ENCODE peak calls at places on chromosomes 6 and 20, in nine cellular contexts. F is fibroblast of lung; J is MM.1S; Y is body of pancreas; S is CD8-positive, alpha-beta memory T cell; Z is cardiac muscle cell; R is left lung; H is right cardiac atrium; N is gastrocnemius medialis. X is an unnamed sample. For H3K4me1, the result is how much of the 10 kb centered on the place peaks cover.

GRCh38 chr6:80639243-80639642 is 532.8 kb downstream of the BCKDHB start:
- DNase-seq in F (peak), J (no peak), Y (no peak), S (no peak), Z (no peak), R (no peak), H (no peak), N (no peak), X (no peak)

GRCh38 chr6:121890307-121890910 is 455.0 kb downstream of the GJA1 start:
- DNase-seq in F (no peak), J (no peak), Y (no peak), S (no peak), Z (no peak), R (no peak), H (no peak), N (no peak), X (no peak)

GRCh38 chr6:139753198-139753861 is 378.9 kb upstream of the CITED2 start:
- DNase-seq in F (peak), J (no peak), Y (no peak), S (no peak), Z (peak), R (no peak), H (no peak), N (no peak), X (peak)

GRCh38 chr6:111918825-111919224 is 45.6 kb upstream of the FYN start:
- DNase-seq in F (peak), J (no peak), Y (no peak), S (no peak), Z (peak), R (no peak), H (peak), N (peak), X (no peak)

GRCh38 chr20:61166324-61166723 is 85.7 kb upstream of the CDH4 start:
- DNase-seq in F (peak), J (no peak), Y (no peak), S (no peak), Z (no peak), R (no peak), H (no peak), N (no peak), X (peak)

GRCh38 chr6:31778999-31779885 is 2.1 kb upstream of the VWA7 start:
- DNase-seq in F (no peak), J (no peak), Y (no peak), S (no peak), Z (no peak), R (peak), H (no peak), N (no peak), X (no peak)

GRCh38 chr6:157574851-157575424 is 193.9 kb downstream of the ZDHHC14 start:
- DNase-seq in F (no peak), J (no peak), Y (peak), S (no peak), Z (no peak), R (no peak), H (no peak), N (peak), X (no peak)

GRCh38 chr6:3899061-3899460 is 49.9 kb downstream of the FAM50B start:
- DNase-seq in F (no peak), J (no peak), Y (no peak), S (no peak), Z (no peak), R (no peak), H (no peak), N (peak), X (no peak)

GRCh38 chr20:20699144-20699543 is 13.3 kb downstream of the RALGAPA2 start:
- DNase-seq in F (no peak), J (no peak), Y (no peak), S (no peak), Z (no peak), R (no peak), H (no peak), N (no peak), X (peak)

GRCh38 chr20:29790510-29790909 is 1467.0 kb upstream of the DEFB115 start:
- DNase-seq in F (no peak), J (no peak), Y (no peak), S (no peak), Z (no peak), R (no peak), H (no peak), N (no peak), X (no peak)

GRCh38 chr20:49810491-49811190 is 2.0 kb upstream of the SLC9A8 start:
- DNase-seq in F (no peak), J (no peak), Y (no peak), S (no peak), Z (no peak), R (no peak), H (no peak), N (no peak), X (no peak)

GRCh38 chr20:2981646-2982045 is 61.8 kb upstream of the GNRH2 start:
- DNase-seq in F (no peak), J (no peak), Y (no peak), S (no peak), Z (no peak), R (no peak), H (no peak), N (no peak), X (no peak)

GRCh38 chr6:26087284-26088115 is at the start of gene HFE:
- DNase-seq in F (peak), J (no peak), Y (peak), S (peak), Z (peak), R (peak), H (peak), N (peak), X (peak)

GRCh38 chr6:34115396-34116314 is 30.2 kb downstream of the GRM4 start:
- DNase-seq in F (peak), J (peak), Y (no peak), S (peak), Z (peak), R (no peak), H (no peak), N (no peak), X (peak)

GRCh38 chr6:106789436-106790145 is 160.2 kb downstream of the QRSL1 start:
- DNase-seq in F (peak), J (no peak), Y (no peak), S (no peak), Z (no peak), R (no peak), H (no peak), N (no peak), X (no peak)

GRCh38 chr6:170423030-170423429 is 116.5 kb downstream of the FAM120B start:
- DNase-seq in F (no peak), J (no peak), Y (no peak), S (no peak), Z (no peak), R (peak), H (no peak), N (no peak), X (no peak)

GRCh38 chr20:58639182-58640146 is 11.6 kb upstream of the STX16 start:
- DNase-seq in F (no peak), J (no peak), Y (no peak), S (no peak), Z (no peak), R (no peak), H (no peak), N (no peak), X (no peak)

GRCh38 chr6:167791036-167791779 is 35.5 kb upstream of the AFDN start:
- DNase-seq in F (no peak), J (no peak), Y (peak), S (no peak), Z (peak), R (no peak), H (no peak), N (no peak), X (peak)

GRCh38 chr6:20186981-20187380 is 25.3 kb downstream of the MBOAT1 start:
- DNase-seq in F (peak), J (no peak), Y (no peak), S (no peak), Z (no peak), R (no peak), H (no peak), N (no peak), X (peak)

GRCh38 chr6:111871725-111872520 is 1.3 kb downstream of the FYN start:
- DNase-seq in F (peak), J (no peak), Y (no peak), S (no peak), Z (peak), R (peak), H (peak), N (no peak), X (peak)

GRCh38 chr6:162943369-162943768 is 215.6 kb downstream of the PACRG start:
- DNase-seq in F (no peak), J (no peak), Y (no peak), S (no peak), Z (no peak), R (peak), H (no peak), N (no peak), X (no peak)

GRCh38 chr6:156848533-156848932 is 71.4 kb downstream of the ARID1B start:
- DNase-seq in F (peak), J (no peak), Y (no peak), S (no peak), Z (peak), R (no peak), H (peak), N (peak), X (no peak)

GRCh38 chr6:47130086-47130485 is 88.0 kb upstream of the ADGRF1 start:
- DNase-seq in F (no peak), J (no peak), Y (no peak), S (no peak), Z (no peak), R (no peak), H (no peak), N (no peak), X (no peak)

GRCh38 chr6:116764961-116765841 is at the start of gene FAM162B:
- DNase-seq in F (peak), J (no peak), Y (no peak), S (no peak), Z (peak), R (peak), H (peak), N (peak), X (peak)

GRCh38 chr20:32823737-32824588 is 4.2 kb downstream of the MAPRE1 start:
- DNase-seq in F (peak), J (no peak), Y (no peak), S (no peak), Z (peak), R (no peak), H (no peak), N (no peak), X (peak)

GRCh38 chr20:52536040-52536439 is 344.5 kb upstream of the ZFP64 start:
- DNase-seq in F (no peak), J (no peak), Y (no peak), S (no peak), Z (no peak), R (no peak), H (no peak), N (no peak), X (no peak)

GRCh38 chr20:48739395-48740268 is 88.2 kb downstream of the PREX1 start:
- DNase-seq in F (no peak), J (no peak), Y (no peak), S (no peak), Z (no peak), R (no peak), H (no peak), N (no peak), X (no peak)

GRCh38 chr6:18533793-18534192 is 146.6 kb downstream of the RNF144B start:
- DNase-seq in F (no peak), J (no peak), Y (no peak), S (no peak), Z (no peak), R (no peak), H (no peak), N (no peak), X (no peak)

GRCh38 chr20:14780508-14780907 is 443.1 kb upstream of the FLRT3 start:
- DNase-seq in F (no peak), J (no peak), Y (no peak), S (no peak), Z (no peak), R (no peak), H (no peak), N (no peak), X (no peak)

DNA sequence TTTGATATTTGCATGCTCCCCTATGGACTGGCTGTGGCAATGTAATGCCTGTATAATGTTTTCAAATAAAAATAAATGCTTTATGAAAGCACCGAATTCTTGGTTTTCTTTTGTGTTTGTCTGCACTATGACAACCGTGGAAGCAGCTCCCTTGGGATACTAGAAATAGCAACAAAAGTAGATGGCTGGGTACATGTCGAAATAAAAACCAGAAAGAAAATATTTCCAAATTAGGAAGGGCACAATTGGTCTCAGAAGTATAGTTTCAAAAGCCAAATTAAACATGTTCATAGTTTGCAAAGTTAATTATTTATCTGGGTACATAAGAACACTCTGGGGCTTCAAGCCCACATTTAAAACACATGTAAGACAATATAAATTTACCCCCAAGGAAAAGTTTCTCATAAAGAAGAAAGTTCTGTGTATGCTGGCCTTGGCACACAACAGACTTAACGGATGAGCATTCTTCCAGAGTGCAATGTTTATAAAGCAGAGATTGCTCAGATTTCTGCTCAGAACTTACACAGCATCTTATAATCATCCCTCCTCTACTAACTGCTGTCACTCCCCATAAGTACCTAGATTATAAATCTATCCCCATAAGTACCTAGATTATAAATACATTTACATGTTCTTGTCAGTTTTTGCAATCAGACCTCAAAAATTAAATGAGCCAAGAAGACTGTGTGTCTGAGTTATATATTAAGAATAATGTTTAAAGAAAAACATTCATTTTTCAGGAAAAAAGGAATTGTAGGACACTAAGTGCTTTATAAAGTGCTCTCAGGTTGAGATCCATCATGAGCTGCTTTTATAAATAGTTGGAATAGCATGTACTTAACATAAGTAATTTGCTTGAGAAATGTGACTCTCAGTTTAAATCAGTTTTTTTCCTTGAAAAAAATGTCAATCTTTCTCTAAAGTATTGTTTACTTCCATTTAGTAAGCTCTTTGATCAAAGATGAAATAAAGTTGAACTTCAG is 230.2 kb upstream of the PLN start:
- DNase-seq in F (peak), J (no peak), Y (no peak), S (no peak), Z (peak), R (no peak), H (no peak), N (no peak), X (peak)
- H3K4me1 ChIP-seq in F (under half), J (under half), Y (under half), S (under half), Z (under half), R (under half), H (under half), N (under half), X (under half)

GRCh38 chr20:24451428-24451827 is 18.0 kb upstream of the SYNDIG1 start:
- DNase-seq in F (no peak), J (no peak), Y (no peak), S (no peak), Z (no peak), R (no peak), H (no peak), N (no peak), X (no peak)
- H3K4me3 ChIP-seq in F (no peak), J (no peak), Y (no peak), S (no peak), Z (no peak), R (no peak), H (no peak), N (no peak), X (no peak)

GRCh38 chr6:149397384-149397783 is 2.7 kb upstream of the SUMO4 start:
- DNase-seq in F (no peak), J (no peak), Y (no peak), S (no peak), Z (no peak), R (no peak), H (no peak), N (no peak), X (no peak)
- H3K4me1 ChIP-seq in F (under half), J (under half), Y (under half), S (under half), Z (under half), R (under half), H (under half), N (under half), X (under half)

GRCh38 chr6:143746202-143747119 is 68.7 kb downstream of the PHACTR2 start:
- DNase-seq in F (no peak), J (no peak), Y (peak), S (no peak), Z (no peak), R (no peak), H (no peak), N (no peak), X (no peak)

GRCh38 chr6:143747347-143747842 is 69.6 kb downstream of the PHACTR2 start:
- DNase-seq in F (no peak), J (no peak), Y (no peak), S (no peak), Z (no peak), R (no peak), H (no peak), N (no peak), X (no peak)

GRCh38 chr6:143744593-143745151 is 66.9 kb downstream of the PHACTR2 start:
- DNase-seq in F (peak), J (no peak), Y (no peak), S (no peak), Z (no peak), R (no peak), H (no peak), N (no peak), X (no peak)

GRCh38 chr6:143743256-143744166 is 65.7 kb downstream of the PHACTR2 start:
- DNase-seq in F (peak), J (no peak), Y (no peak), S (no peak), Z (peak), R (no peak), H (peak), N (no peak), X (no peak)

GRCh38 chr6:143745160-143746133 is 67.7 kb downstream of the PHACTR2 start:
- DNase-seq in F (peak), J (no peak), Y (peak), S (no peak), Z (peak), R (no peak), H (no peak), N (no peak), X (peak)
- H3K4me3 ChIP-seq in F (peak), J (no peak), Y (no peak), S (no peak), Z (no peak), R (no peak), H (peak), N (peak), X (no peak)

DNA sequence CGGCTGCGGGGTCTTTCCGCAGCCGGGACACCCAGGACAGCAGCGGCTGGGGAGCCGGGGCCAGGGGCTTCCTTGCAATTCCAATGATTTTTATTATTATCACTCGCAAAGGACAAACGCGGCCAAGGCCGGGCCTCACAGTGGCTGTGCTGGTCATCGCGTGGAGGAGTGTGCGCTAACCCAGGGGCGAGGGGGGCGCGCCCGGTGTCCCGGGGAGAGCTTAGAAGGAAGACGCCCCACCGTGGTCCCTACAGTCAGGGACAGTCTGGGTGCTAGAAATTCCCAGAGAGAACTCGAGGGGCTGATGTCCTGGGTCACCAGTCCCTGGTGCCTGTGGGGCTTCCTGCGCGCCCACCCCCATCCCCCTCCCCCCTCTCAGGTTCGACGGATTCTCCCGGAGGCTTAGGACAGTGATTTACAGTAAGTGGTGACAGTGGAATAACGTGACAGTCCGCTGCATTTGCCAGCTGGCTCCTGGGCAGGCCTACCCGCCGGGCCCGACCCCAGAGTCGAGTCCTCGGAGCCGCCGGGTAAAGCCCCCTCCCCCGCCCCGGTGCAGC is 9.5 kb downstream of the FOXC1 start:
- DNase-seq in F (no peak), J (no peak), Y (no peak), S (no peak), Z (no peak), R (peak), H (no peak), N (no peak), X (no peak)
- H3K4me1 ChIP-seq in F (under half), J (under half), Y (under half), S (under half), Z (under half), R (under half), H (under half), N (under half), X (under half)

GRCh38 chr6:165970001-165970400 is 197.7 kb downstream of the TBXT start:
- DNase-seq in F (no peak), J (no peak), Y (no peak), S (no peak), Z (no peak), R (no peak), H (no peak), N (no peak), X (no peak)

GRCh38 chr6:165973473-165973872 is 194.2 kb downstream of the TBXT start:
- DNase-seq in F (no peak), J (no peak), Y (no peak), S (no peak), Z (no peak), R (no peak), H (no peak), N (no peak), X (no peak)

GRCh38 chr6:165969184-165969583 is 198.5 kb downstream of the TBXT start:
- DNase-seq in F (no peak), J (no peak), Y (no peak), S (no peak), Z (no peak), R (no peak), H (no peak), N (no peak), X (no peak)

GRCh38 chr6:165972139-165972802 is 195.4 kb downstream of the TBXT start:
- DNase-seq in F (no peak), J (no peak), Y (no peak), S (no peak), Z (no peak), R (no peak), H (no peak), N (no peak), X (no peak)

GRCh38 chr6:165971202-165971601 is 196.4 kb downstream of the TBXT start:
- DNase-seq in F (no peak), J (no peak), Y (no peak), S (no peak), Z (no peak), R (no peak), H (no peak), N (no peak), X (no peak)
- H3K4me3 ChIP-seq in F (no peak), J (no peak), Y (no peak), S (no peak), Z (no peak), R (no peak), H (no peak), N (no peak), X (no peak)

DNA sequence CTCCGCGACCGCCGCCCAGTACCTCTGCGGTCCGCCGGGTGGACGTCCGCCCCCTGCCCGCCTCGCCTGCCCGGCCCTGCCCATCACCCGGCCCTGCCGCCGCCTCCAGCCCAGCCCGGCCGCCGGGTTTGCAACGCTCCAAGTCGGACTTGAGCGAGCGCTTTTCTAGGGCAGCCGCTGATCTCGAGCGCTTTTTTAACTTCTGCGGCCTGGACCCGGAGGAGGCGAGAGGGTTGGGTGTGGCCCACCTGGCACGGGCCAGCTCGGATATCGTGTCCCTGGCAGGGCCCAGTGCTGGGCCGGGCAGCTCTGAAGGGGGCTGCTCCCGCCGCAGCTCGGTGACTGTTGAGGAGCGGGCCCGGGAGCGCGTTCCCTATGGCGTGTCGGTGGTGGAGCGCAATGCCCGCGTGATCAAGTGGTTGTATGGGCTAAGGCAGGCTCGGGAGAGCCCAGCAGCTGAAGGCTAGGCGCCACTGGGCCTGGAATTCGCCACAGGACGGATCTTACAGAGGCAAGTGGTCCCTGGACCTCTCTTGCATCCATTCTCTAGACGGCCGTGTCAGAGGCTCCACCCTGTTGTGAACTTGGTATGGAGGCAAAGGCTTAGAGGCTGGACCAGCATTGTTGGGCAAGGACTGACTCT is 11.8 kb downstream of the FAM110A start:
- DNase-seq in F (no peak), J (no peak), Y (no peak), S (peak), Z (no peak), R (peak), H (no peak), N (no peak), X (no peak)
- H3K4me1 ChIP-seq in F (under half), J (under half), Y (under half), S (half or more), Z (under half), R (under half), H (under half), N (under half), X (under half)